ENCODE peak calls at places on chromosomes 7 and 10, in ten cellular contexts. O is GM04504; M is cardiac fibroblast; V is stimulated activated effector memory CD8-positive, alpha-beta T cell treated with anti-CD3 and anti-CD28 coated beads, Interleukin-12 subunit alpha, Interleukin-12 subunit beta, amount 100 ng/mL, for 72 hours; U is kidney epithelial cell; A is AG04449; S is skeletal muscle cell; Y is HFF-Myc; T is neural crest cell; L is hypothalamus. B is an unnamed sample.

GRCh38 chr7:45455662-45456061 is 118.5 kb upstream of the ADCY1 start:
- DNase-seq in Y (no peak), U (no peak), V (no peak), S (no peak), T (no peak), L (no peak), O (no peak), A (no peak), M (no peak), B (no peak)

GRCh38 chr10:6987536-6987945 is 407.5 kb upstream of the PRKCQ start:
- DNase-seq in T (peak), A (no peak), V (no peak), L (peak), M (no peak), U (no peak), S (no peak), O (no peak), Y (no peak), B (no peak)

GRCh38 chr10:103111031-103111917 is 81.8 kb downstream of the NT5C2 start:
- DNase-seq in A (no peak), V (no peak), U (no peak), M (peak), L (no peak), Y (peak), O (peak), T (no peak), S (peak), B (no peak)

GRCh38 chr7:132577206-132578049 is 1.2 kb upstream of the PLXNA4 start:
- DNase-seq in U (no peak), V (no peak), O (peak), M (peak), A (no peak), Y (no peak), L (no peak), S (peak), T (peak), B (peak)

GRCh38 chr7:46603780-46604725 is 683.0 kb upstream of the IGFBP3 start:
- DNase-seq in S (peak), O (peak), U (no peak), A (no peak), M (peak), Y (no peak), L (no peak), V (no peak), T (no peak), B (no peak)

GRCh38 chr10:114970515-114970914 is 32.5 kb downstream of the TRUB1 start:
- DNase-seq in Y (no peak), V (no peak), L (no peak), T (no peak), M (no peak), A (no peak), S (no peak), O (no peak), U (no peak), B (no peak)

GRCh38 chr10:124091646-124092269 is 1.6 kb downstream of the CHST15 start:
- DNase-seq in V (no peak), O (no peak), L (no peak), M (peak), U (no peak), S (no peak), T (peak), A (no peak), Y (no peak), B (peak)

GRCh38 chr10:72276013-72276387 is 2.3 kb downstream of the DDIT4 start:
- DNase-seq in U (no peak), O (no peak), V (peak), S (no peak), Y (no peak), L (no peak), M (peak), T (no peak), A (no peak), B (no peak)

GRCh38 chr7:77537136-77537594 is at the start of gene PTPN12:
- DNase-seq in O (peak), U (no peak), A (no peak), Y (peak), V (no peak), S (no peak), T (no peak), M (no peak), L (peak), B (peak)

GRCh38 chr7:4000934-4001333 is 681.2 kb upstream of the FOXK1 start:
- DNase-seq in M (no peak), Y (no peak), A (no peak), L (no peak), O (no peak), S (no peak), T (no peak), V (no peak), U (no peak), B (no peak)

GRCh38 chr7:81769891-81770818 is at the start of gene HGF:
- DNase-seq in O (peak), Y (peak), A (no peak), S (peak), T (no peak), V (no peak), U (no peak), M (peak), L (no peak), B (peak)

GRCh38 chr7:30934225-30934624 is 22.6 kb downstream of the AQP1 start:
- DNase-seq in L (no peak), V (no peak), T (no peak), A (no peak), Y (no peak), M (no peak), U (no peak), O (no peak), S (no peak), B (no peak)

GRCh38 chr10:118107541-118107940 is 60.8 kb upstream of the RAB11FIP2 start:
- DNase-seq in V (no peak), O (no peak), U (no peak), L (no peak), S (no peak), A (no peak), M (no peak), T (no peak), Y (no peak), B (no peak)

GRCh38 chr7:8232999-8233847 is 28.7 kb downstream of the ICA1 start:
- DNase-seq in L (no peak), V (no peak), O (no peak), Y (no peak), T (no peak), M (peak), A (no peak), S (no peak), U (no peak), B (no peak)

GRCh38 chr7:149883452-149883861 is 9.7 kb downstream of the ATP6V0E2 start:
- DNase-seq in Y (no peak), M (peak), T (peak), O (no peak), U (no peak), S (no peak), L (no peak), V (peak), A (no peak), B (peak)

GRCh38 chr10:69479241-69479730 is 28.0 kb downstream of the TSPAN15 start:
- DNase-seq in S (no peak), V (no peak), Y (no peak), M (no peak), L (no peak), O (no peak), T (no peak), A (no peak), U (no peak), B (no peak)

GRCh38 chr10:75403144-75404022 is 1.8 kb upstream of the ZNF503 start:
- DNase-seq in S (no peak), O (no peak), T (peak), V (peak), U (no peak), A (no peak), L (peak), M (no peak), Y (no peak), B (peak)

GRCh38 chr7:136012238-136012637 is 35.1 kb upstream of the MTPN start:
- DNase-seq in M (no peak), U (no peak), V (no peak), S (no peak), Y (no peak), T (no peak), A (no peak), O (no peak), L (no peak), B (no peak)

GRCh38 chr7:83161851-83162401 is 758 bp downstream of the PCLO start:
- DNase-seq in S (no peak), Y (no peak), V (no peak), U (no peak), O (no peak), L (no peak), M (no peak), A (no peak), T (no peak), B (no peak)

GRCh38 chr7:26670841-26671240 is 193.5 kb downstream of the SKAP2 start:
- DNase-seq in T (no peak), M (no peak), Y (no peak), S (no peak), A (no peak), V (no peak), L (no peak), O (no peak), U (no peak), B (no peak)

GRCh38 chr10:498760-499435 is 190.6 kb downstream of the DIP2C start:
- DNase-seq in T (no peak), Y (no peak), V (no peak), S (no peak), L (no peak), U (no peak), A (no peak), M (peak), O (no peak), B (no peak)

GRCh38 chr7:44978511-44979366 is at the start of gene MYO1G:
- DNase-seq in S (no peak), V (peak), L (no peak), Y (no peak), A (no peak), T (no peak), U (no peak), M (no peak), O (no peak), B (no peak)

GRCh38 chr7:71313562-71313961 is 181.6 kb downstream of the GALNT17 start:
- DNase-seq in Y (no peak), M (no peak), O (no peak), V (no peak), A (no peak), U (no peak), T (no peak), L (no peak), S (no peak), B (no peak)

GRCh38 chr7:34723866-34724490 is 66.0 kb downstream of the NPSR1 start:
- DNase-seq in V (no peak), L (no peak), A (no peak), O (no peak), S (no peak), Y (no peak), U (no peak), M (no peak), T (no peak), B (no peak)

GRCh38 chr7:144407266-144407931 is 3.9 kb upstream of the NOBOX start:
- DNase-seq in A (no peak), T (no peak), L (no peak), U (no peak), Y (no peak), O (no peak), S (no peak), M (no peak), V (no peak), B (no peak)

GRCh38 chr10:4240641-4241197 is 455.7 kb upstream of the KLF6 start:
- DNase-seq in M (peak), T (no peak), U (no peak), O (peak), S (peak), A (peak), V (peak), Y (no peak), L (no peak), B (no peak)

GRCh38 chr10:119320981-119321380 is 113.6 kb downstream of the GRK5 start:
- DNase-seq in S (no peak), L (no peak), A (no peak), U (no peak), M (no peak), O (no peak), V (no peak), Y (no peak), T (no peak), B (no peak)

GRCh38 chr10:71860243-71861029 is 9.4 kb upstream of the PSAP start:
- DNase-seq in T (peak), Y (peak), L (peak), O (peak), U (peak), S (peak), A (peak), V (peak), M (peak), B (peak)

GRCh38 chr10:58706836-58707235 is 194.2 kb downstream of the BICC1 start:
- DNase-seq in O (no peak), A (no peak), S (no peak), Y (no peak), V (no peak), M (no peak), U (no peak), T (no peak), L (no peak), B (no peak)

B was measured in WTC11.